ENCODE peak calls at places on chromosomes 13 and 19, in eight cellular contexts. P is HCT116, V is sigmoid colon, Z is GM23338, J is SK-N-SH, U is stomach, L is Panc1, H is breast epithelium. O is an unnamed sample.

GRCh38 chr19:9786342-9786741 is 17.8 kb upstream of the ZNF846 start:
- DNase-seq in V (no peak), H (no peak), P (no peak), Z (peak), J (no peak), U (no peak), L (no peak), O (no peak)

GRCh38 chr13:42747399-42747873 is 33.9 kb upstream of the FAM216B start:
- DNase-seq in U (no peak), V (no peak), L (no peak), J (no peak), Z (no peak), H (no peak), P (no peak), O (no peak)

GRCh38 chr13:69194130-69194529 is 913.5 kb upstream of the ATXN8OS start:
- DNase-seq in V (no peak), H (no peak), P (no peak), L (no peak), J (no peak), Z (no peak), U (no peak), O (no peak)

GRCh38 chr13:71524245-71525002 is 342.6 kb downstream of the DACH1 start:
- DNase-seq in P (no peak), H (no peak), U (no peak), J (peak), V (no peak), L (no peak), Z (no peak), O (no peak)

GRCh38 chr13:50198508-50198907 is 183.3 kb downstream of the KCNRG start:
- DNase-seq in P (no peak), V (no peak), Z (no peak), U (no peak), L (no peak), H (no peak), J (no peak), O (peak)

GRCh38 chr19:2337329-2337707 is 8.8 kb downstream of the SPPL2B start:
- DNase-seq in L (no peak), Z (peak), J (peak), H (no peak), V (no peak), U (no peak), P (no peak), O (no peak)

GRCh38 chr19:30091456-30091855 is 149.4 kb downstream of the URI1 start:
- DNase-seq in Z (no peak), H (no peak), L (no peak), U (no peak), P (no peak), V (no peak), J (no peak), O (no peak)

GRCh38 chr19:7597689-7598088 is 2.0 kb downstream of the CAMSAP3 start:
- DNase-seq in L (no peak), Z (no peak), U (peak), H (no peak), V (no peak), J (no peak), P (no peak), O (no peak)

GRCh38 chr19:43545276-43545675 is 12.3 kb downstream of the ZNF575 start:
- DNase-seq in L (no peak), P (no peak), H (no peak), U (no peak), V (no peak), J (no peak), Z (no peak), O (no peak)

GRCh38 chr13:58712191-58712590 is 1080.6 kb downstream of the PCDH17 start:
- DNase-seq in H (no peak), J (no peak), V (no peak), P (no peak), Z (peak), L (no peak), U (no peak), O (no peak)

GRCh38 chr13:78610381-78610883 is 7.1 kb upstream of the POU4F1 start:
- DNase-seq in V (no peak), U (no peak), Z (no peak), P (no peak), L (no peak), H (no peak), J (no peak), O (no peak)

GRCh38 chr13:82627183-82627582 is 1255.1 kb downstream of the SLITRK1 start:
- DNase-seq in L (no peak), V (no peak), P (no peak), Z (no peak), J (no peak), U (no peak), H (no peak), O (no peak)

GRCh38 chr13:113794764-113795173 is 35.7 kb downstream of the TMEM255B start:
- DNase-seq in U (no peak), J (no peak), V (no peak), H (peak), L (no peak), P (no peak), Z (no peak), O (no peak)

GRCh38 chr13:97883356-97883755 is 70.1 kb upstream of the IPO5 start:
- DNase-seq in H (no peak), J (no peak), L (no peak), Z (no peak), U (no peak), V (no peak), P (no peak), O (no peak)

GRCh38 chr13:28684257-28684656 is 25.3 kb downstream of the POMP start:
- DNase-seq in J (no peak), V (no peak), P (no peak), Z (peak), L (no peak), H (no peak), U (no peak), O (no peak)

GRCh38 chr13:30409911-30410704 is 12.2 kb upstream of the UBE2L5 start:
- DNase-seq in U (no peak), H (no peak), L (no peak), P (no peak), J (no peak), Z (no peak), V (peak), O (no peak)

GRCh38 chr13:52938065-52938464 is 89.6 kb upstream of the PCDH8 start:
- DNase-seq in P (no peak), U (no peak), J (no peak), L (no peak), V (no peak), H (no peak), Z (no peak), O (no peak)

GRCh38 chr13:98484289-98485219 is 92.4 kb downstream of the STK24 start:
- DNase-seq in V (peak), Z (peak), J (no peak), P (peak), L (peak), H (peak), U (peak), O (peak)

GRCh38 chr13:110756268-110756667 is 42.8 kb downstream of the ING1 start:
- DNase-seq in P (no peak), U (no peak), J (no peak), L (no peak), Z (peak), V (no peak), H (no peak), O (no peak)

GRCh38 chr13:113182046-113182445 is 23.6 kb downstream of the PROZ start:
- DNase-seq in P (no peak), L (no peak), U (no peak), H (no peak), Z (no peak), V (no peak), J (no peak), O (no peak)

GRCh38 chr13:112067871-112068305 is 939 bp downstream of the SOX1 start:
- DNase-seq in J (no peak), U (no peak), L (no peak), V (no peak), Z (peak), H (no peak), P (no peak), O (no peak)

GRCh38 chr13:54614729-54615128 is 1586.1 kb downstream of the OLFM4 start:
- DNase-seq in P (no peak), V (no peak), U (no peak), L (no peak), J (no peak), Z (no peak), H (no peak), O (no peak)

GRCh38 chr19:48487944-48488343 is 18.8 kb downstream of the CYTH2 start:
- DNase-seq in U (peak), Z (no peak), L (peak), P (peak), J (no peak), V (no peak), H (peak), O (no peak)

GRCh38 chr13:59946924-59947323 is 216.8 kb downstream of the DIAPH3 start:
- DNase-seq in L (no peak), U (no peak), V (no peak), H (no peak), P (no peak), Z (no peak), J (no peak), O (no peak)

GRCh38 chr19:10501971-10502523 is 1.1 kb downstream of the KEAP1 start:
- DNase-seq in P (no peak), V (peak), U (peak), L (no peak), Z (peak), J (peak), H (peak), O (peak)

GRCh38 chr13:30744056-30744684 is 8.8 kb downstream of the ALOX5AP start:
- DNase-seq in L (no peak), V (no peak), H (no peak), U (peak), J (no peak), Z (no peak), P (peak), O (no peak)

GRCh38 chr13:98173431-98173921 is 3.6 kb downstream of the RNF113B start:
- DNase-seq in Z (peak), P (peak), V (peak), H (no peak), J (no peak), L (no peak), U (no peak), O (no peak)

GRCh38 chr13:44397766-44398223 is 24.2 kb downstream of the SERP2 start:
- DNase-seq in L (no peak), H (no peak), U (no peak), V (peak), P (no peak), J (no peak), Z (no peak), O (no peak)

DNA sequence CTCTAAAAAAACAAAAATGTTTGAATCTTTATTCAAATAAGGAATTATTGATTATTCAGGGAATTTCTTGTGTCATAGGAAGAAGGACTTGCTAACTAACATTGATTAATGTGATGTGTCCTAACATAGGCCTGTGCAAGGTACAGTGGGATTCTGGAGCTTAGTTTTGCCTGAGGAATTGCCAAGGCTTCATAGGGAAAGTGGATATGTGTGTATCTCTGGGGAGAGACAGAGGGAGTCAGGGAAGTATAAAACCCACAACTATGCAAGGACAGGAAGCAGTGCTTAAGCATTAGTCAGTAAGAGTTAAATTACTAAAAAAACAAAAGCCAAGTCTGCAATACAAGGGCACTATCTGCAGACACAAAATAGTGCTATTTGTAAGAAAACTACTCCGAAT is 59.6 kb downstream of the WDFY2 start:
- DNase-seq in P (peak), H (no peak), J (no peak), V (no peak), L (no peak), U (no peak), Z (no peak), O (no peak)
- TF ChIP-seq POLR2AphosphoS5 in P (no peak), H (no peak), J (peak), V (no peak), L (no peak), U (no peak), Z (no peak), O (no peak)

DNA sequence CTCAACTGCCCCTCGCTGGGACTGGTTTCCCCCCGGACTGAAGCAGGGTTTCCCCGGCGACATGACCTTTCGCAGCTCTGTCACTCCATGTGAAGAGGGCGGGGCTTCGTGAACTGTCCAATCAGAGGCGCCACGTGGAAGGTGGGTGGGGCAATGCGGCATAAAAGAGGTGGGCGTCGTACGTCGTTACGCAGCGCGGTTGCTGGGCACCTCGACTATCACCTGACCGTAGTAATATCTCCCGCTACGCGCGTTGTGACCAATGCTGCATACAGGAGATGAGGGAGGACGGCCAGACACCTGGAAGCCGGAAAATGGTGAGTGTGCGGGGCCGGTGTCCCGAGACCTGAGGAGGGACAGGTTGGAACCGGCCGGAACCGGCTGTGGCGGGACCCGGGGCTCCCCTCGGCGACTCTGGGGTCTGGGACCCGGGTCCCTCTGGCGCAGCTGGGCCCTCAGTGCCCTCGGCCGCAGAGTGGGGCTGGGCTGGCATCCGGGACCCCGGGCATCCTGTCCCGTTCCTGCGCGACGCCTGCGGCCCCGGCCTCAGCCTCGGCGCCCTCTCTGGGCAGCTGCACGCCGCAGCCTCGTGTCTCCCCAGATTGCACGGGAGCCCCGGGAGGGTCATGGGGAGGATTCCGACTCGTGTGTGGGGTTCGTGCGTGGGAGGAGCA is 32.1 kb downstream of the ZNF136 start:
- DNase-seq in V (peak), H (peak), U (peak), J (peak), Z (peak), P (no peak), L (no peak), O (no peak)
- H3K4me3 ChIP-seq in V (peak), H (peak), U (peak), J (no peak), Z (peak), P (no peak), L (no peak), O (no peak)

GRCh38 chr13:64099994-64100393 is 2684.3 kb upstream of the PCDH20 start:
- DNase-seq in Z (no peak), U (no peak), P (no peak), V (no peak), L (no peak), H (no peak), J (no peak), O (no peak)
- TF ChIP-seq POLR2AphosphoS5 in Z (no peak), U (no peak), P (no peak), V (no peak), L (no peak), H (no peak), J (no peak), O (no peak)

GRCh38 chr13:51452391-51453307 is at the start of gene INTS6:
- DNase-seq in U (peak), H (peak), Z (peak), L (peak), J (peak), V (peak), P (peak), O (peak)
- H3K4me3 ChIP-seq in U (peak), H (peak), Z (peak), L (peak), J (peak), V (peak), P (peak), O (peak)

DNA sequence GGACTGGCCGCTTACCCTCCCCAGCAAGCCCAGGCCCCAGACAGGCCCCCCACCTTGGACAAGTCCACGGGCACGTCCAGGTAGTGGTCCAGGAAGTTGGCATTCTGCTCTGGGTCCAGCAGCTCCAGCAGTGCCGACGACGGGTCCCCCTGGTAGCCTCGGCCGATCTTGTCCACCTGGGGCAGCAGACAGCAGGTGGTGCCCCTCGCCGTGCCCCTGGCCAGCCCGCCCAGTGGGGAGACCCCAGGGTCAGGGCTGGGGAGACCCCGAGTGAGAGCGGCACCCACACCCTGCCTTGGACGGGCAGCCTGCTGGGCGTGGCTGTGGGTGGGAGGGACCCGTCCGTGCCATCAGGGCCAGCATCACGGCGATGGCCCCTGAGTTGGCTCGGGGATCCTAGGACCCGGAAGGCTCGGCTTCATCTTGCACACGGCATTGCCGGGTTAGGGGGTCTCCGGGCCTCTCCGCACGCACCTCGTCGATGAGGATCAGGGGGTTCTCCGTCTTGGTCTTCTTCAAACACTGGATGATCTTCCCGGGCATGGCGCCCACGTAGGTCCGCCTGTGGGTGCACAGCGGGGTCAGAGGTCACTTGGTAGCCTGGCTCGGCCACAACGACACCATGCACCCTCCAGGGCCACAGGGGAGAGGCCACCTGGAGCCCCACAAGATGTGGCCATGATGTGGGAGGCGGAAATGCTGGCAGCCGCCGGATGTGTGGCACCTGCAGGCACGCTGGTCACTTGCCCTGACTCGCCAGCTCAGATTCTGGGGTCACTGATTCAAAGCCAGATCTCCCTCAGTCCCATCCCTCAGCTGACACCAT is 6.3 kb downstream of the RPL36 start:
- DNase-seq in L (no peak), V (peak), U (no peak), H (no peak), P (no peak), J (peak), Z (peak), O (no peak)
- TF ChIP-seq POLR2AphosphoS5 in L (no peak), V (no peak), U (no peak), H (no peak), P (no peak), J (no peak), Z (peak), O (peak)

O was measured in HL-60.